ENCODE peak calls at places on chromosome 10, in four cellular contexts. I is Panc1, Z is A549, J is WERI-Rb-1. Y is an unnamed sample.

GRCh38 chr10:67772894-67773511 is 65.0 kb downstream of the DNAJC12 start:
- DNase-seq in I (no peak), Z (no peak), J (no peak), Y (no peak)

GRCh38 chr10:126080879-126081331 is 184.5 kb downstream of the FANK1 start:
- DNase-seq in I (no peak), Z (no peak), J (no peak), Y (no peak)

GRCh38 chr10:124693801-124694416 is 50.3 kb downstream of the FAM53B start:
- DNase-seq in I (no peak), Z (no peak), J (no peak), Y (no peak)

GRCh38 chr10:97230146-97230545 is 44.4 kb upstream of the SLIT1 start:
- DNase-seq in I (no peak), Z (no peak), J (no peak), Y (peak; percentile 5)

GRCh38 chr10:61835069-61835908 is 66.2 kb upstream of the ARID5B start:
- DNase-seq in I (no peak), Z (peak; percentile 13), J (peak; percentile 15), Y (peak; percentile 27)

GRCh38 chr10:21041763-21042458 is 144.8 kb upstream of the NEBL start:
- DNase-seq in I (no peak), Z (no peak), J (no peak), Y (no peak)

GRCh38 chr10:6669269-6669859 is 89.3 kb upstream of the PRKCQ start:
- DNase-seq in I (peak; percentile 25), Z (peak; percentile 38), J (no peak), Y (peak; percentile 10)

GRCh38 chr10:71262027-71262426 is 49.7 kb downstream of the UNC5B start:
- DNase-seq in I (no peak), Z (no peak), J (no peak), Y (no peak)

GRCh38 chr10:105843786-105844560 is 1202.9 kb downstream of the SORCS3 start:
- DNase-seq in I (no peak), Z (no peak), J (no peak), Y (no peak)

GRCh38 chr10:132319853-132320669 is 11.9 kb upstream of the LRRC27 start:
- DNase-seq in I (peak; percentile 69), Z (peak; percentile 97), J (no peak), Y (peak; percentile 41)

GRCh38 chr10:80070068-80070467 is 8.4 kb upstream of the TMEM254 start:
- DNase-seq in I (no peak), Z (no peak), J (no peak), Y (no peak)

GRCh38 chr10:2978111-2978510 is 89.2 kb upstream of the PFKP start:
- DNase-seq in I (peak; percentile 64), Z (peak; percentile 62), J (no peak), Y (no peak)

GRCh38 chr10:14548474-14548873 is 217.8 kb upstream of the FRMD4A start:
- DNase-seq in I (no peak), Z (no peak), J (no peak), Y (no peak)

GRCh38 chr10:68110027-68110426 is 739 bp downstream of the MYPN start:
- DNase-seq in I (no peak), Z (no peak), J (no peak), Y (no peak)

GRCh38 chr10:88996927-88997326 is 6.3 kb downstream of the FAS start:
- DNase-seq in I (no peak), Z (no peak), J (no peak), Y (no peak)

GRCh38 chr10:42976353-42977031 is 100.4 kb upstream of the RET start:
- DNase-seq in I (no peak), Z (no peak), J (no peak), Y (no peak)

GRCh38 chr10:50550291-50550839 is 73.4 kb downstream of the SGMS1 start:
- DNase-seq in I (no peak), Z (no peak), J (no peak), Y (no peak)

GRCh38 chr10:17213646-17214349 is 12.3 kb upstream of the TRDMT1 start:
- DNase-seq in I (no peak), Z (no peak), J (no peak), Y (no peak)

GRCh38 chr10:110670335-110670734 is 26.2 kb downstream of the RBM20 start:
- DNase-seq in I (no peak), Z (no peak), J (no peak), Y (no peak)

DNA sequence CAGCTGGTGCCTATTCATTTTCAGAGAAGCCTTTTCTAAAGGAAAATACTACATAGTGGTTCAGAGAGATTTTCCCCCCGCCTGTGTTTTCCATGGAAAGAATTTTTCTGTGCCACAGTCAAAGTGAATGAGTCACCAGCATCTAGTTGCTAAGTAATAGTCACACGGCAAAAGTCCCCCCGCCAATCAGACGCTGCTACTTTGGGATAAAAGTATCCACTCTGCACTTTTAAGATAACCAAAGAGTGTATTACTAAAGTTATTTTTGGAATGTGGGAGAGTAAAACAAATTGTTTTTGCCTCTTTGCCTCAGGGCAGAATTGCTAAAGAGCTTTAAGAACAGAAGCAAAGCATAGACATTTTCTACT is 23.5 kb downstream of the ABLIM1 start:
- DNase-seq in I (no peak), Z (peak; percentile 88), J (no peak), Y (no peak)
- H3K27ac ChIP-seq in I (peak overlapping the region; percentile 96), Z (peak overlapping the region; percentile 56), J (no peak overlapping the region), Y (peak overlapping the region; percentile 40)

GRCh38 chr10:70163448-70163847 is 6.9 kb downstream of the SAR1A start:
- DNase-seq in I (no peak), Z (no peak), J (no peak), Y (no peak)

GRCh38 chr10:70162892-70163201 is 7.5 kb downstream of the SAR1A start:
- DNase-seq in I (no peak), Z (no peak), J (no peak), Y (no peak)

GRCh38 chr10:70160798-70161197 is 9.5 kb downstream of the SAR1A start:
- DNase-seq in I (no peak), Z (no peak), J (no peak), Y (no peak)

GRCh38 chr10:70164179-70164578 is 6.1 kb downstream of the SAR1A start:
- DNase-seq in I (no peak), Z (no peak), J (no peak), Y (no peak)

DNA sequence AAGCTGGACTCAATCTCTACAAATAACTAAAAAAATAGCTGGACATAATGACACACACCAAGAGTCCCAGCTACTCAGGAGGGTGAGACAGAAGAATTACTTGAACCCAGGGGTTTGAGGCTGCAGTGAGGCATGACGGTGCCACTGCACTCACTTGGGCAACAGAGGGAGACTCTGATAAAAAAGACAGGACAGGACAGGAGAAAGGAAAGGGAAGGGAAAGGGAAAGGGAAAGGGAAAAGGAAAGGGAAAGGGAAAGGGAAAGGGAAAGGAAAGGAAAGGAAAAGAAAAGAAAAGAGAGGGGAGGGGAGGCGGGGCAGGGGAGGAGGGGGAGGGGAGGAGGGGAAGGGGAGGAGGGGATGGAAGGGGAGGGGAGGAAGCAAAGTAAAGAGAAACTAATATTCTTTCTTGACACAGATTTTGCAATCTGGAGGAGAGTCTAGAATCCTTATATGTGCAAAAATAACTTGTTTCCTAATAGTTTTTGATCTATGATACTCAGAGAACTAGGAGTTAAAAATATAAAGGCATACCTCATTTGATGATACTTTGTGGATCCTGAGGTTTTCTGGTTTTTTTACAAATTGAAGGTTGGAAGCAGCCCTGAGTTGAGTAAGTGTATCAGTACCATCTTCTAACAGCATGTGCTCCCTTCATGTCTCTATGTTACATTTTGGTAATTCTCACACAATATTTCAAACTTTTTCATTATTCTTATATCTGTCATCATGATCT is 8.0 kb downstream of the SAR1A start:
- DNase-seq in I (no peak), Z (no peak), J (no peak), Y (no peak)
- H3K27ac ChIP-seq in I (peak overlapping the region; percentile 14), Z (no peak overlapping the region), J (no peak overlapping the region), Y (no peak overlapping the region)

GRCh38 chr10:59018977-59019376 is 157.5 kb upstream of the PHYHIPL start:
- DNase-seq in I (no peak), Z (no peak), J (no peak), Y (no peak)
- H3K27ac ChIP-seq in I (no peak overlapping the region), Z (no peak overlapping the region), J (no peak overlapping the region), Y (no peak overlapping the region)

DNA sequence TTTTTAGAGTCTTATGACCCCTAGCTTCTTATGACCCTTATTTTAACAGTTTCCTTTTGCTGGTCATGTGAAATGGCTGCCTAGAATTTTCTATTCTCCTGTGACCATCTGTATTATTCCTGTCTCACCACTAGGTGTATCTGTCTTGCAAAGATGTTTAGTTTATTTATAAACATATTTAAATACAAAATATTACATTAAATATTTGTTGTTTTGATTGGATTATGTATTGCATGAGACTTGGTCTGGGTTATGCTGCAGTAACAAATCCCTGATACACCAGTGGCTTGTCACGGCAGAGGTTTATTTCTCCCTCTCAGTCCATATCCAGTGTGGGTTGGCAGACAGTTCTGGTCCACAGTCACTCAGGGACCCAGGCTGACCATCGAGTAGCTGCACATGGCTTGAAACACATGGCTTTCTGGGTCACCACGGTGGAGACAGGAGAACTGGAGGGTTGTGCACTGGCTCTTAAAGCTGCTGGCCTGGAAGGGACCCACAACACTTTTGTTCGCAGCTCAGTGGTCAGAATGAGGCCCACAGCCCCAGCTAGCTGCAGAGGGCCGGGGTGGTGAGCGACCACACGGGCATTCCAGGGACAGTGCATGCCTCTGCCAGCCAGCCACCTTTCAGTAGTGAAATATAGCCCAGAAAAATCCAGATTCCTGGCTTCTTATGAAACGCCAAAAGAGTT is 7.4 kb downstream of the RASSF4 start:
- DNase-seq in I (no peak), Z (no peak), J (no peak), Y (no peak)
- H3K27ac ChIP-seq in I (peak overlapping the region; percentile 70), Z (no peak overlapping the region), J (no peak overlapping the region), Y (no peak overlapping the region)

DNA sequence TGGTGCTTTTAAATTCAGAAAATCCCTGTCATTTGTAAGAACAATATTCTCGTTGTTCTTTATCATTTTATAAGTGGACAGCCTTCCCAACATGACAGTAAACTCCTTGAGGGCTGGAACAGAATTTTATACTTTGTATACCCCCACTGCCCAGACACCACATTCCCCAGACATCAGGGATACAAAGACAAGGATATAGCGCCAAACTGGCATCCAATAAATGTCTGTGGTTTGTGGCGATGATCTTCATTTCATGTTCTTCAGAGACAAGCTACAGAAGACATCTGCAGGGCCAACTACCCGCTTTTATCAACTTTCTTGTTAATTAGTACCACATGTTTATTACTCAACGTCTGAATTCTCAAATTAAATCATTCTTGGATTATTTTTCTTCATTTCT is 155.9 kb downstream of the ATE1 start:
- DNase-seq in I (no peak), Z (no peak), J (no peak), Y (no peak)
- H3K27ac ChIP-seq in I (no peak overlapping the region), Z (no peak overlapping the region), J (no peak overlapping the region), Y (no peak overlapping the region)

GRCh38 chr10:35463105-35463867 is 127.0 kb downstream of the CCNY start:
- DNase-seq in I (no peak), Z (no peak), J (no peak), Y (no peak)
- H3K27ac ChIP-seq in I (no peak overlapping the region), Z (no peak overlapping the region), J (no peak overlapping the region), Y (no peak overlapping the region)

DNA sequence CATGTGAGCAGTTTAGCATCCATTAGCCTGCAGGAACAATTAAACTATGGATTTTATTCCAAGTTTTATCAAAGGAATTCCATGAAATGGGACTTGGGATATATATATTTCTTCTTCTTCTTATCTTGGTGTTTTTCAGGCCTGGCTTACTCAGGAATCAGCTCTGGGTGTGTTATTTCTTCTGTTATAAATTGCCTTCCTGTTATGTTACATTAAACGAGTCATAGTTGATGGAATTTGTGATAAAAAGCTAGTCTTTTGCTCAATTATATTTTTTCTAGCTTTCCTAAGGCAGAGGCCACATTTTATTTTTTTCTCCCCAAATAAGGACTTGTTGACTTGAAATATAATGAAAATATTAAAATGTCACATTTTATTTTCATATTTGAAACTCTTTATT is 141.3 kb downstream of the EPC1 start:
- DNase-seq in I (no peak), Z (no peak), J (no peak), Y (no peak)
- H3K27ac ChIP-seq in I (no peak overlapping the region), Z (no peak overlapping the region), J (no peak overlapping the region), Y (no peak overlapping the region)

GRCh38 chr10:1472605-1473004 is 264.7 kb downstream of the ADARB2 start:
- DNase-seq in I (no peak), Z (no peak), J (no peak), Y (no peak)
- H3K27ac ChIP-seq in I (no peak overlapping the region), Z (no peak overlapping the region), J (no peak overlapping the region), Y (no peak overlapping the region)